ENCODE peak calls at places on chromosome 3, in four cellular contexts. W is cardiac muscle cell; V is AG04450; K is naive thymus-derived CD4-positive, alpha-beta T cell. N is an unnamed sample.

GRCh38 chr3:71495708-71496472 is 87.6 kb downstream of the FOXP1 start:
- DNase-seq in W (no peak), K (no peak), V (no peak), N (no peak)

GRCh38 chr3:151203053-151203420 is at the start of gene GPR171:
- DNase-seq in W (no peak), K (peak), V (no peak), N (no peak)

GRCh38 chr3:9342696-9343095 is 20.2 kb upstream of the THUMPD3 start:
- DNase-seq in V (no peak), W (no peak), K (no peak), N (no peak)

GRCh38 chr3:127457094-127457475 is 133.4 kb downstream of the TPRA1 start:
- DNase-seq in V (no peak), W (peak), K (no peak), N (peak)

GRCh38 chr3:172218350-172219323 is 179.3 kb downstream of the FNDC3B start:
- DNase-seq in V (no peak), W (no peak), K (no peak), N (no peak)

GRCh38 chr3:167575000-167575399 is 78.7 kb downstream of the WDR49 start:
- DNase-seq in K (no peak), V (no peak), W (no peak), N (no peak)

GRCh38 chr3:128482175-128482856 is 10.7 kb downstream of the GATA2 start:
- DNase-seq in K (no peak), V (no peak), W (no peak), N (no peak)

GRCh38 chr3:32203854-32204253 is 34.6 kb upstream of the CMTM8 start:
- DNase-seq in K (no peak), W (no peak), V (no peak), N (no peak)

GRCh38 chr3:152105446-152105845 is 163.3 kb upstream of the MBNL1 start:
- DNase-seq in V (no peak), W (no peak), K (no peak), N (no peak)

GRCh38 chr3:139493826-139494385 is 17.6 kb upstream of the RBP2 start:
- DNase-seq in V (no peak), W (no peak), K (no peak), N (no peak)

GRCh38 chr3:27861047-27862036 is 139.2 kb upstream of the EOMES start:
- DNase-seq in V (no peak), W (no peak), K (peak), N (no peak)

DNA sequence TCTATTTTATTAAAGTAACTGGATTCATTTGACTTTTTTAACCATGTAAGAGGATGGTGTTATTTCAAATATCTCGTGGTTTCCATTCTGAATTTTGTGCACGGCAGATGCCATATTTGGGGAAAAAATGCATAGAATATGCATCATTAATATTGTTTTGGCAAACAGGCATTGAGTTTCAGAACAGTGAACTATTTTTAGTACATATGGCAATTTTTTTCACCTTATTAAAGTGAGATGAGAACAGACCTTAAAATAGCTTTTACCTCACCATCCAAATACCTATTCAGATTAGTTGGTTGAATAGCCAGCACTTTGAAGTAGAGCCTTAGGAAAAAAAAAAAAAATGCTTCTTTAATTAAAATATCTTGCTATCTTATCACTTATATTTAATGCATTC is 117.3 kb upstream of the FLNB start:
- DNase-seq in K (no peak), W (peak), V (no peak), N (no peak)
- H3K4me3 ChIP-seq in K (no peak), W (no peak), V (no peak), N (peak)

DNA sequence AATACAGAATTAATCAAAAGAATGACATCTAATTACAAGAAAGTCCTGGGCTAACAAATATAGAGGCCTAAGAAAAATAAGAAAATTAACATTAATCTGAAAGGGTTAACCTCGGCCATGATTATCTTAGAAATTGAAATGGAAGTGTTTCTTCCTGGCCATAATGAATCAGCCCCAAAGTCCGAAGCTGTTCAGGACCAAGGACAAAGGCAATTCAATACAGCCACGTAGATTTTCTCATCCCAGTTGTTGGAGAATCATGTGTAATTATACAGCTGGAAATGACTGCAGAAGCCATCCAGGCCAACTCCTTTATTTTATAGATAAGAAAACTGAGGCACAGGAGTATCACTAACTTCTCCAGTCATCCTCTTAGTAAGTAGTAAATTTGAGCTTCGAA is 38.0 kb upstream of the GBE1 start:
- DNase-seq in K (no peak), W (peak), V (no peak), N (no peak)
- H3K4me3 ChIP-seq in K (no peak), W (no peak), V (no peak), N (no peak)

GRCh38 chr3:129482721-129483120 is 42.7 kb downstream of the IFT122 start:
- DNase-seq in K (no peak), W (no peak), V (no peak), N (no peak)

GRCh38 chr3:129487183-129487867 is 41.1 kb upstream of the RHO start:
- DNase-seq in W (no peak), V (no peak), K (no peak), N (peak)

GRCh38 chr3:129485681-129486056 is 42.8 kb upstream of the RHO start:
- DNase-seq in W (no peak), K (no peak), V (peak), N (peak)

GRCh38 chr3:129483870-129484269 is 43.8 kb downstream of the IFT122 start:
- DNase-seq in K (no peak), W (no peak), V (no peak), N (no peak)

GRCh38 chr3:129486057-129487035 is 42.1 kb upstream of the RHO start:
- DNase-seq in W (peak), V (peak), K (no peak), N (peak)
- H3K4me3 ChIP-seq in W (no peak), V (no peak), K (no peak), N (no peak)

DNA sequence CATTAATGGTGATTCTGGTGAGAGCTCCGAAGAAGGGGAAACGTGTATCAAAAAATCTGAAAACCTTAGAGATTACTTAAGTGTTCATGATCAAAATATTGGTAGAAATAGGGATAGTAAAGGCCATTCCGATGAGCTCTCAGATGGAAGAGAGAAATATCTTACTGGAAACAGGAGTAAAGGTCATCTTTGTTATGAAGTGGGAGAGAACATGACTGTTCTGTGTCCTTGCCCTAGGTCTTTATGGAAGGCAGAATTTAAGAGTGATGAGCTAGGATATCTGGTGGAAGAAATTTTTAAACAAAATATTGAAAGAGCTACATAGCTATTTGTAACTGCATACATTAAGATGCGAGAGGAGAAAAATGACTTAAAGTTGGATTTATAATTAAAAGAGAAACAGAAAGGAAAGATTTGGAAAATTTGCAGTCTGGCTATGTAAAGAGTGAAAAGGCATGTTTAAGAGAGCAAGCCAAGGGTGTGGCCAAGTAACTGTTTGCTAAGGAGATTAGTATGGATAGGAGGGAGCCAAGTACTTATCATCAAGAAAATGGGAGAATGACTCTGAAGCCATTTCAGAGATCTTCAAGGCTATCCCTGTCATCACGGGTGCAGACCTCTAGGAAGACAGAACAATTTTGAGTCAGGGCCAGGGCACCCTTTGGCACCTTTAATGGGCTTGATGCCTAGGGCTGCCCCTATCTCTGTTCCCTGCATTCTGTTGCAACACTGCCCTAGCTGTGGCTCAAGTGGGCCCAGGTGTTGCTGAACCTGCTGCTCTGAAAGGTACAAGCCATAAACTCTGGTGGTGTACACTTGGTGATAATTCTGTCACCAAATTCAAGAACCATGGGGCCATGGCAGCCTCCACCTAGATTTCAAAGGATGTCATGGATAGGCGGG is 27.3 kb downstream of the SLMAP start:
- DNase-seq in K (no peak), V (no peak), W (no peak), N (no peak)
- H3K4me3 ChIP-seq in K (no peak), V (no peak), W (no peak), N (no peak)

DNA sequence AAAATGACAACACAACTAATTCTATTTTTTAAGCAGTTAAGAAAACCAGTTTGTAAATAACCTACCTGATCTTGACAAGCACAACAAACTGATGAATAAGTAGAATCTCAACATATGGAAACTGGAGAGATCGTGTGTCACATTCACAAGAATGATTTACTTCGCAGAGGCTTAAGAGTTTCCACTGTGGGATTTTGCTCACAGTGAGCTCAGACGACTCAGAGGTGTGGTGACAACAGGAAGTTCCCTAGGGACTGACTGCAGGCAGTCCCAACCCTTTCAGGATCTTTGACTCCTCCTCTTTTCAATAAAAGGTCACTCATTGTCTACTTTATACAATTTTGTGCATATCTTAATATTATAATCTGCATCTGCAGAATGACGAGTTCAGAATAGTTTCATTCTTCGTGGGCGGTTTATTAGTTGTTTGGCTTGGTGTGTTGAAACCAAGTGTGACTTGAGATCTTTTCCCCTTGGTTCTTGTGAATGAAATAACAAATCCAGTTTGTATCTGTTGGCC is at the start of gene LIPH:
- DNase-seq in K (no peak), V (no peak), W (peak), N (no peak)
- H3K4me3 ChIP-seq in K (no peak), V (no peak), W (no peak), N (no peak)

DNA sequence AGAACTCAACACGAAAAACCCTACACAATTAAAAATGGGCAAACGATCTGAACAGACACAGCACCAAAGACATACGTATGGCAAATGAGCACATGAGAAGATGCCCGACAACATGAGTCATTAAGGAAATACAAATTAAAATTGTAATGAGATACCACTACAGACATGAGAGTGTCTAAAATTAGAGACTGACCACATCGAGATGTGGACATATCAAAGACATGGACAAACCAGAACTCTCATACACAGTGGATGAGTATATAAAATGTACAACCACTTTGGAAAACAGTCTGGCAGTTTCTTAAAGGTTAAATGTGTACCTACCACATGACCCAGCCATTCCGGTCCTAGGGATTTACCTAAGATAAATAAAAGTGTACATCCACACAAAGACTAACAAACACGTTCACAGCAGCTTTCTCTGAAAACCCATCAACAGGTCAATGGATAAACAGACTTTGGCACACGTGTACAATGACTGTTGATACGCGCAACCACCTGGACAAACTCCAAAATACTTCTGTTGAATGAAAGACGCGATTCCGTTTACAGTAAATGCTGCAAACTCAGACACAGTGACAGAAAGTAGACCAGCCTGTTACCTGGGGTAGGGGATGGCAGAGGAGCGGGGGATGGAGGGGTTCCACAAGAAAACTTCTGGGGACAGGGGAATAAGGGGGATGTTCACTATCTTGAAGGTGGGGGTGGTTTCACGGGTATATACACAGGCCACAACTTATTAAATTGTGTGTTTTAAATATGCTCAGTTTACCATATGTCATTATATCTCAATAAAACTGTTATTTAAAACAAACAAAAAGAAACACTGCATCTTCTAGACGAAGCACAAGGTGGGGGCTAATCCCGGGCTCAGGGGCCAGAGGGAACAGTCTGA is 2.1 kb downstream of the TNK2 start:
- DNase-seq in W (no peak), K (no peak), V (no peak), N (peak)
- H3K4me3 ChIP-seq in W (no peak), K (peak), V (no peak), N (no peak)

GRCh38 chr3:23751485-23751811 is 54.3 kb upstream of the UBE2E1 start:
- DNase-seq in W (peak), K (no peak), V (no peak), N (no peak)
- H3K4me3 ChIP-seq in W (no peak), K (no peak), V (no peak), N (no peak)

N was measured in sigmoid colon.